ENCODE peak calls at places on chromosomes 12 and 14, in nine cellular contexts. S is CD8-positive, alpha-beta T cell; U is hepatocyte; B is left ventricle myocardium inferior; M is pancreas; G is IMR-90; Z is tibial nerve; J is H1; H is PC-3. N is an unnamed sample.

GRCh38 chr14:30854492-30854891 is 19.9 kb upstream of the COCH start:
- DNase-seq in S (no peak), U (no peak), B (no peak), M (no peak), G (no peak), Z (no peak), J (no peak), H (peak; percentile 52), N (no peak)

GRCh38 chr14:26174395-26174794 is 423.4 kb downstream of the NOVA1 start:
- DNase-seq in S (no peak), U (no peak), B (no peak), M (no peak), G (no peak), Z (no peak), J (no peak), H (no peak), N (no peak)

GRCh38 chr12:19959353-19959752 is 409.0 kb upstream of the PDE3A start:
- DNase-seq in S (no peak), U (no peak), B (no peak), M (no peak), G (peak; percentile 52), Z (no peak), J (no peak), H (no peak), N (no peak)

GRCh38 chr14:71923471-71923870 is 8.8 kb upstream of the RGS6 start:
- DNase-seq in S (no peak), U (no peak), B (no peak), M (no peak), G (no peak), Z (no peak), J (no peak), H (no peak), N (no peak)

GRCh38 chr12:77003244-77003643 is 62.1 kb downstream of the E2F7 start:
- DNase-seq in S (no peak), U (no peak), B (no peak), M (no peak), G (peak; percentile 29), Z (no peak), J (no peak), H (no peak), N (no peak)

GRCh38 chr12:87290505-87290904 is 738.7 kb downstream of the C12orf50 start:
- DNase-seq in S (no peak), U (no peak), B (no peak), M (no peak), G (no peak), Z (no peak), J (no peak), H (no peak), N (no peak)

GRCh38 chr12:96862326-96862725 is 44.7 kb upstream of the NEDD1 start:
- DNase-seq in S (no peak), U (no peak), B (no peak), M (no peak), G (no peak), Z (no peak), J (no peak), H (peak; percentile 25), N (no peak)

GRCh38 chr12:6336859-6337744 is 4.8 kb downstream of the TNFRSF1A start:
- DNase-seq in S (peak; percentile 28), U (no peak), B (no peak), M (peak; percentile 76), G (no peak), Z (no peak), J (no peak), H (no peak), N (no peak)

GRCh38 chr14:44404021-44404420 is 103.1 kb downstream of the FSCB start:
- DNase-seq in S (no peak), U (no peak), B (no peak), M (no peak), G (no peak), Z (no peak), J (no peak), H (peak; percentile 87), N (peak; percentile 34)

GRCh38 chr12:90188857-90189256 is 480.2 kb upstream of the ATP2B1 start:
- DNase-seq in S (no peak), U (no peak), B (no peak), M (no peak), G (no peak), Z (no peak), J (no peak), H (peak; percentile 32), N (no peak)

GRCh38 chr14:95011449-95012020 is 145.8 kb downstream of the DICER1 start:
- DNase-seq in S (no peak), U (no peak), B (no peak), M (no peak), G (no peak), Z (no peak), J (no peak), H (no peak), N (no peak)

GRCh38 chr12:40336573-40337199 is 111.9 kb downstream of the LRRK2 start:
- DNase-seq in S (no peak), U (peak; percentile 22), B (no peak), M (no peak), G (peak; percentile 5), Z (no peak), J (no peak), H (peak; percentile 41), N (no peak)

GRCh38 chr12:108801736-108802665 is 55.4 kb downstream of the SSH1 start:
- DNase-seq in S (no peak), U (peak; percentile 62), B (peak; percentile 49), M (no peak), G (peak; percentile 83), Z (peak; percentile 76), J (peak; percentile 70), H (peak; percentile 13), N (peak; percentile 42)

GRCh38 chr12:95385646-95386045 is 88.3 kb upstream of the METAP2 start:
- DNase-seq in S (no peak), U (no peak), B (no peak), M (no peak), G (peak; percentile 19), Z (peak; percentile 18), J (no peak), H (no peak), N (no peak)

GRCh38 chr12:132872975-132873421 is 14.4 kb downstream of the CHFR start:
- DNase-seq in S (no peak), U (no peak), B (no peak), M (peak; percentile 5), G (no peak), Z (no peak), J (no peak), H (no peak), N (no peak)

GRCh38 chr12:11814362-11814761 is 164.9 kb downstream of the ETV6 start:
- DNase-seq in S (no peak), U (peak; percentile 34), B (no peak), M (no peak), G (peak; percentile 89), Z (no peak), J (no peak), H (peak; percentile 54), N (no peak)

GRCh38 chr14:65261425-65261920 is 151.1 kb upstream of the FUT8 start:
- DNase-seq in S (no peak), U (no peak), B (no peak), M (no peak), G (peak; percentile 43), Z (no peak), J (no peak), H (no peak), N (no peak)

GRCh38 chr14:71403673-71404072 is 496.4 kb downstream of the PCNX1 start:
- DNase-seq in S (no peak), U (no peak), B (no peak), M (no peak), G (peak; percentile 44), Z (no peak), J (no peak), H (peak; percentile 51), N (no peak)

GRCh38 chr14:72451081-72451972 is 442.6 kb downstream of the DPF3 start:
- DNase-seq in S (no peak), U (no peak), B (no peak), M (no peak), G (no peak), Z (no peak), J (no peak), H (no peak), N (no peak)

GRCh38 chr12:99620159-99620479 is 27.4 kb upstream of the GARIN6 start:
- DNase-seq in S (no peak), U (no peak), B (no peak), M (no peak), G (no peak), Z (no peak), J (no peak), H (no peak), N (no peak)

GRCh38 chr12:99618657-99619056 is 28.9 kb upstream of the GARIN6 start:
- DNase-seq in S (no peak), U (no peak), B (no peak), M (no peak), G (no peak), Z (no peak), J (no peak), H (no peak), N (no peak)

GRCh38 chr12:99619389-99620158 is 28.0 kb upstream of the GARIN6 start:
- DNase-seq in S (no peak), U (peak; percentile 33), B (no peak), M (no peak), G (peak; percentile 4), Z (no peak), J (peak; percentile 56), H (peak; percentile 72), N (no peak)
- TF ChIP-seq CTCF in S (no peak), U (peak; percentile 44), B (peak; percentile 32), M (no peak), G (peak; percentile 56), Z (no peak), J (peak; percentile 53), H (peak; percentile 90), N (no peak)

GRCh38 chr12:88552672-88553079 is 27.6 kb downstream of the KITLG start:
- DNase-seq in S (no peak), U (no peak), B (no peak), M (no peak), G (peak; percentile 55), Z (no peak), J (no peak), H (peak; percentile 92), N (no peak)
- H3K4me1 ChIP-seq in S (no peaks in the 10 kb centered on the region), U (peaks cover 11% of the 10 kb centered on the region), B (peaks cover 76% of the 10 kb centered on the region), M (peaks cover 4% of the 10 kb centered on the region), G (peaks cover 6% of the 10 kb centered on the region), Z (peaks cover 62% of the 10 kb centered on the region), J (peaks cover 3% of the 10 kb centered on the region), H (peaks cover 38% of the 10 kb centered on the region), N (peaks cover 18% of the 10 kb centered on the region)

GRCh38 chr12:82357340-82357739 is 847 bp downstream of the CCDC59 start:
- DNase-seq in S (no peak), U (no peak), B (no peak), M (no peak), G (no peak), Z (no peak), J (no peak), H (no peak), N (no peak)
- H3K27ac ChIP-seq in S (peak overlapping the region; percentile 98), U (peak overlapping the region; percentile 100), B (no peak overlapping the region), M (no peak overlapping the region), G (peak overlapping the region; percentile 76), Z (no peak overlapping the region), J (no peak overlapping the region), H (no peak overlapping the region), N (peak overlapping the region; percentile 99)

DNA sequence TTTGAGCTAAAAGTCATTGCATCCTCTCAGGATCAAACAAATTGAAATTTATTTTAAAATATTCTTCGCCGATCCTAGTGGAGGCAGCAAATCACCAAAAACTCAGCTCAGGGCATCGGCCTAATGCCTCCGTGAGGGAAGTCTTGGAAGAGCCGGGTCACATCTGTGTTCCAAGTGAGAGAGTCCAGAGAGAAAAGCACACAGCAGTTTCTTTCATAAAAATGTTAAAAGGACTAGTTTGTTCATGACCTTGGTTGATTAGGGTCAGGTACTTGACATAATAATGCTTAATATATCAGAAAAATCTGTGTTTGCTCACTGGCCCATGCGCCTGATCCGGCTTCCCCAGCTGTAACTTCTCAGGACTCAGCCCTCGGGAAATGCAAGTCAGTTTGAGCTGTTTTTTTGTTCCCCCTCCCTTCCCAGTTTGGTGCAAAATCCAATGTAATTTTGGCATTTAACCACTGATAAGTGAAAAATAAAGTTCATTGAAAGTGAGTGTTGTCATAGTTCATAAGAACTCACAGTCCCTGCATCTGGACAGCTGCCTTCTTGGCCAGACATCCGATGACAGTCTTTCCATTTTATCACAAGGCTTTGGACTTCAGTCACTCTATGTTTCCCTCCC is 161.7 kb downstream of the CAND1 start:
- DNase-seq in S (no peak), U (no peak), B (peak; percentile 74), M (no peak), G (no peak), Z (peak; percentile 68), J (no peak), H (peak; percentile 19), N (peak; percentile 15)
- TF ChIP-seq CTCF in S (no peak), U (peak; percentile 30), B (peak; percentile 58), M (no peak), G (no peak), Z (peak; percentile 41), J (no peak), H (peak; percentile 35), N (no peak)